ENCODE peak calls at places on chromosomes 2 and 18, in ten cellular contexts. E, U, M, Y, Q, C, X, P, G and J are unnamed samples.

GRCh38 chr2:100807707-100808106 is 12.2 kb upstream of the NPAS2 start:
- DNase-seq in Q (no peak), M (no peak), E (no peak), C (no peak), U (no peak), P (no peak), Y (no peak), G (no peak), X (no peak), J (no peak)

GRCh38 chr2:15058015-15058414 is 425.5 kb downstream of the LRATD1 start:
- DNase-seq in U (no peak), G (no peak), C (no peak), Q (no peak), M (peak), P (no peak), E (peak), X (peak), Y (no peak), J (no peak)

GRCh38 chr2:113084249-113085000 is 16.7 kb downstream of the IL1F10 start:
- DNase-seq in Q (no peak), P (no peak), U (no peak), M (peak), G (no peak), X (peak), Y (no peak), C (no peak), E (peak), J (peak)

GRCh38 chr2:150484461-150484931 is 3.0 kb downstream of the RND3 start:
- DNase-seq in Y (no peak), Q (no peak), U (no peak), E (peak), M (peak), X (peak), G (no peak), P (peak), C (no peak), J (peak)

GRCh38 chr18:48023334-48024008 is 93.0 kb upstream of the SMAD2 start:
- DNase-seq in Q (no peak), U (no peak), M (peak), Y (peak), G (peak), P (peak), X (peak), C (no peak), E (no peak), J (peak)

GRCh38 chr2:190136259-190136658 is 73.7 kb upstream of the MSTN start:
- DNase-seq in M (no peak), E (no peak), U (no peak), P (no peak), C (no peak), G (peak), Y (no peak), Q (no peak), X (no peak), J (no peak)

GRCh38 chr2:106030287-106031268 is 163.5 kb downstream of the UXS1 start:
- DNase-seq in Y (no peak), Q (no peak), U (peak), P (peak), M (peak), X (peak), C (peak), G (peak), E (peak), J (peak)

GRCh38 chr2:236631361-236632291 is 62.0 kb downstream of the ACKR3 start:
- DNase-seq in E (no peak), P (no peak), M (no peak), Q (no peak), Y (no peak), C (no peak), G (no peak), X (no peak), U (no peak), J (no peak)

GRCh38 chr2:9712263-9712662 is 81.5 kb upstream of the YWHAQ start:
- DNase-seq in M (no peak), U (no peak), C (no peak), E (no peak), P (no peak), Y (no peak), X (no peak), G (no peak), Q (no peak), J (no peak)

GRCh38 chr18:75211721-75212625 is 1.4 kb downstream of the TSHZ1 start:
- DNase-seq in E (no peak), C (peak), P (peak), U (peak), X (peak), Q (peak), G (peak), M (peak), Y (peak), J (peak)

GRCh38 chr2:149715005-149715592 is 127.5 kb upstream of the MMADHC start:
- DNase-seq in U (no peak), E (peak), X (peak), Q (no peak), Y (peak), P (peak), C (no peak), M (peak), G (no peak), J (peak)

GRCh38 chr2:227817940-227818568 is 4.4 kb downstream of the CCL20 start:
- DNase-seq in X (peak), Y (peak), G (peak), Q (peak), P (peak), E (peak), C (peak), U (peak), M (peak), J (peak)

GRCh38 chr2:36290306-36290705 is 65.3 kb upstream of the CRIM1 start:
- DNase-seq in X (peak), Q (no peak), G (no peak), Y (no peak), E (no peak), U (no peak), P (no peak), C (no peak), M (no peak), J (no peak)

GRCh38 chr2:20091305-20091991 is 40.0 kb upstream of the LAPTM4A start:
- DNase-seq in Y (no peak), E (peak), C (peak), G (peak), U (peak), M (peak), X (peak), P (peak), Q (no peak), J (peak)

GRCh38 chr2:18406219-18406618 is 154.2 kb downstream of the RDH14 start:
- DNase-seq in Y (no peak), E (peak), Q (no peak), M (no peak), U (no peak), C (no peak), G (no peak), X (no peak), P (no peak), J (no peak)

GRCh38 chr2:146821836-146822316 is 1023.0 kb upstream of the ACVR2A start:
- DNase-seq in X (peak), Y (no peak), E (peak), Q (no peak), M (peak), U (no peak), P (peak), G (no peak), C (no peak), J (peak)

GRCh38 chr2:136935119-136935518 is 169.8 kb downstream of the THSD7B start:
- DNase-seq in Y (no peak), X (no peak), C (no peak), P (no peak), M (no peak), E (no peak), G (no peak), U (no peak), Q (no peak), J (no peak)

GRCh38 chr2:45765847-45766254 is 114.4 kb downstream of the PRKCE start:
- DNase-seq in Y (no peak), U (no peak), X (no peak), G (peak), E (peak), M (no peak), Q (no peak), C (no peak), P (peak), J (no peak)

GRCh38 chr2:71173096-71173495 is 42.7 kb downstream of the MPHOSPH10 start:
- DNase-seq in C (no peak), Q (no peak), X (no peak), P (no peak), M (no peak), U (no peak), G (no peak), E (no peak), Y (no peak), J (no peak)

DNA sequence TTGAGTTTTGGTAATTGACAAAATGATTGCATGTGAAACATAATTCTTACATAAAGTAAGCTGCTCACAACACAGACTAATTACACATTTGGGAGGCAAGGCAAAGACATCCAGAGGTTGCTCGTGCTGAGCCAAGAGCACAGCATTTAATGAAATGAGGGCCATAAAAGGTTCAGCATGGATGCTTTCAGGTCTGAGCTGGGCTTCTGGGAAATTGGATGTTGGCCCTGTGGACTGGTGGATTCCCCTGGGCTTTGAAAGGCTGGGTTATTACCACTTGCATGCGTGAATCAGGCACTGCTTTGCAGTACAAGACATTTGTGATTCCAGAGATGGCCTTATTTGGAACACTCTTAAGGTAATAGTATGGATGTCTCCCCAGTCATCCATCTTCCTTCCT is 533.5 kb upstream of the NRP2 start:
- DNase-seq in C (no peak), E (no peak), P (no peak), M (peak), Q (no peak), G (no peak), Y (no peak), U (no peak), X (no peak), J (no peak)
- TF ChIP-seq CTCF in C (no peak), E (no peak), P (no peak), M (no peak), Q (no peak), G (no peak), Y (no peak), U (no peak), X (no peak), J (no peak)

GRCh38 chr18:12121175-12122095 is 27.8 kb downstream of the ANKRD62 start:
- DNase-seq in P (peak), G (no peak), U (no peak), E (peak), Q (no peak), X (peak), M (peak), Y (no peak), C (no peak), J (no peak)
- H3K4me3 ChIP-seq in P (no peak), G (no peak), U (no peak), E (no peak), Q (no peak), X (no peak), M (no peak), Y (no peak), C (no peak), J (no peak)

DNA sequence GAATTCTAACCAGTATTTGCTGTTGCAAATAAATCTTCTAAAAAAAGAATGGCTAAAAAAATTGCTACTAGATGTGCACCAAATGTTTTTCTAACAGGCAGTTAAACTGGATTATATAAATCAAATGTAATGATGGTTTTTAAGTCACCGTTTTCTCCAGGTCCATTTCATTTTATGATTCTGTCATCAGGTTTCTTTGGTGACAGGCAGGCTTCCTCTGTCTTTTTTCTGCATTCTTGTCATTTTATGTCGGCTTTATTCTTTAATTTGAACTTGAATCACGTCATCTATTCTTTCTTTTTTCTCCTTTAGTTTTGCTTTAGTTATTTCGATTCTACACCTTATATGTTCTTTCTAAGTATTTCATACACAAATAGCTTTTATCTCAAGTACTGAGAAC is 212.5 kb downstream of the SOCS6 start:
- DNase-seq in X (no peak), M (no peak), P (no peak), G (no peak), Q (no peak), Y (no peak), C (no peak), E (no peak), U (no peak), J (no peak)
- TF ChIP-seq CTCF in X (no peak), M (no peak), P (no peak), G (no peak), Q (no peak), Y (no peak), C (no peak), E (no peak), U (no peak), J (no peak)

GRCh38 chr18:69401475-69402218 is 959 bp downstream of the DOK6 start:
- DNase-seq in U (no peak), M (peak), G (no peak), Q (peak), Y (no peak), E (peak), C (no peak), P (peak), X (no peak), J (peak)
- H3K4me3 ChIP-seq in U (peak), M (peak), G (peak), Q (peak), Y (no peak), E (peak), C (peak), P (peak), X (no peak), J (peak)